ENCODE peak calls at places on chromosome 12, in four cellular contexts. T, V, I and J are unnamed samples. For H3K36me3, the result is how much of the 10 kb centered on the place peaks cover.

GRCh38 chr12:131282292-131283080 is 328.8 kb downstream of the ADGRD1 start:
- DNase-seq in I (peak), V (no peak), T (peak), J (no peak)

GRCh38 chr12:69701821-69702220 is 2.7 kb upstream of the BEST3 start:
- DNase-seq in I (no peak), T (no peak), V (peak), J (no peak)

GRCh38 chr12:55847033-55847432 is 4.3 kb upstream of the MMP19 start:
- DNase-seq in V (no peak), T (no peak), I (no peak), J (no peak)

GRCh38 chr12:26017484-26018211 is 59.2 kb downstream of the RASSF8 start:
- DNase-seq in V (peak), T (no peak), I (no peak), J (peak)

GRCh38 chr12:111745201-111745600 is 21.5 kb upstream of the ALDH2 start:
- DNase-seq in V (no peak), T (no peak), I (no peak), J (no peak)

GRCh38 chr12:20194171-20194570 is 174.2 kb upstream of the PDE3A start:
- DNase-seq in T (no peak), I (no peak), V (peak), J (no peak)

GRCh38 chr12:90858261-90858660 is 96.7 kb downstream of the CCER1 start:
- DNase-seq in I (no peak), T (no peak), V (peak), J (no peak)

GRCh38 chr12:122031342-122032216 is 9.9 kb downstream of the BCL7A start:
- DNase-seq in I (no peak), T (no peak), V (peak), J (peak)

GRCh38 chr12:122216445-122216844 is 9.4 kb downstream of the DIABLO start:
- DNase-seq in T (no peak), V (no peak), I (no peak), J (no peak)

GRCh38 chr12:122394626-122395194 is 27.8 kb downstream of the CLIP1 start:
- DNase-seq in I (no peak), T (no peak), V (no peak), J (no peak)

GRCh38 chr12:113135178-113136127 is at the start of gene RASAL1:
- DNase-seq in I (no peak), V (peak), T (no peak), J (peak)

GRCh38 chr12:113136990-113137511 is 1.5 kb upstream of the RASAL1 start:
- DNase-seq in T (no peak), V (no peak), I (no peak), J (no peak)

GRCh38 chr12:113136128-113136989 is 798 bp upstream of the RASAL1 start:
- DNase-seq in I (no peak), V (peak), T (no peak), J (no peak)

GRCh38 chr12:113133036-113133435 is 2.5 kb downstream of the RASAL1 start:
- DNase-seq in I (no peak), V (no peak), T (no peak), J (no peak)

DNA sequence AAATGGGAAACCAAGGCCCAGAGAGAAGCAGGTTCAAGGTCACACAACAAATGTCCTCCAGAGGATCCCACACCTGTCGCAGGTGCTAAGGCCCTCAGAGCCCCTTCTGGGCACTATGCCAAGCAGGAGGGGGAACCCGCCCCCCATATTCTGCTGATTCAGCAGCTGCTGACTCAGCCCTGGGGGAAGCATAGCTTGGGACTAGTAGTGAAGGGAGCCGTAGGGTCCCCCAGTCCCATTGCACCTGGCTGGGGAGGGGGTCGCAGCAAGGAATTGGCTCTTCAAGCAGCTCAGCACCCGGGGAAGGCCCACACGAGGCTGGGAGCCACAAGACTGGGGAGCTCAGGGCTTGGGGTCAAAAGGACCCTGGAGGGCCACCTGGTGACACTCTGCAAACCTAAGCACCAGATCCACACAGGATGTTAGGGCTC is 1.0 kb downstream of the RASAL1 start:
- DNase-seq in T (no peak), V (no peak), I (no peak), J (no peak)
- H3K27ac ChIP-seq in T (peak), V (no peak), I (no peak), J (no peak)

GRCh38 chr12:52757449-52758176 is 19.5 kb downstream of the KRT76 start:
- DNase-seq in V (no peak), I (no peak), T (no peak), J (no peak)

GRCh38 chr12:52754135-52754534 is 23.0 kb downstream of the KRT76 start:
- DNase-seq in V (peak), I (no peak), T (no peak), J (no peak)

GRCh38 chr12:52755533-52755932 is 21.6 kb downstream of the KRT76 start:
- DNase-seq in V (no peak), T (no peak), I (no peak), J (no peak)

GRCh38 chr12:52759218-52759617 is 17.9 kb downstream of the KRT76 start:
- DNase-seq in T (no peak), I (no peak), V (no peak), J (no peak)

DNA sequence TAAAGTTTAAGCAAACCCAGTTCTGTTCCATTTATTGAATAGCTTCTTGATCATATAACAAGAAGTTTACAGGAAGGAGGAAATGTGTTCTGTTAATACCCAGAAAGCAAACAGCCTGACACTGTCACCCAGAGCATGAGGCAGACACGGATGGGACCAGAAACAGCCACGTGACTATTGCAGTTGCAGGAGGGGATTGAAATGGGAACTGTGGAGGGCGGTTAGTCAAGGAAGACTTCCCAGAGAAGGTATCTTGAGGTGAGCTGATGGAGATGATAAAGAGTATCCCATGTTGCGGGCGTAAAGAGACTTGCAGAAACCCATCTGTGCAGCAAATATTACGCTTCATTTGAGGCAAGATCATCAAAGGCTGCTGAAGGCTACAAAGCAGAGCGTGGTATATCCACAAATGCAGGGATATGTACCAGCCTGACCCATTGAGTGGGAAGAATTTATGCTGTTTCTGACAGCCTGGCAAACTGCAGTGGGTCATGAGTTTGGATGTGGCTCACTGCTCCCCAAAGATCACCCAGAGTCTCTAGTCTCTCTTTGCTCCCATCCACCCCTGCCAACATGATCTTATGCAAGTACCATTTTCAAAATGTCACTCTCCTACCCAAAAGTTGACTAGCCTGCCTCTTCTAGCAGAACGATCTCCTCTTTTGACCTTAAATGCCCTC is 20.7 kb downstream of the KRT76 start:
- DNase-seq in V (no peak), I (no peak), T (no peak), J (no peak)
- TF ChIP-seq CTCF in V (no peak), I (no peak), T (no peak), J (no peak)

GRCh38 chr12:1574863-1575254 is 19.5 kb downstream of the FBXL14 start:
- DNase-seq in I (no peak), T (no peak), V (no peak), J (no peak)
- H3K36me3 ChIP-seq in I (under half), T (under half), V (under half), J (under half)

GRCh38 chr12:106160915-106161314 is 22.2 kb upstream of the NUAK1 start:
- DNase-seq in V (no peak), T (no peak), I (no peak), J (no peak)
- H3K27ac ChIP-seq in V (no peak), T (no peak), I (no peak), J (no peak)

DNA sequence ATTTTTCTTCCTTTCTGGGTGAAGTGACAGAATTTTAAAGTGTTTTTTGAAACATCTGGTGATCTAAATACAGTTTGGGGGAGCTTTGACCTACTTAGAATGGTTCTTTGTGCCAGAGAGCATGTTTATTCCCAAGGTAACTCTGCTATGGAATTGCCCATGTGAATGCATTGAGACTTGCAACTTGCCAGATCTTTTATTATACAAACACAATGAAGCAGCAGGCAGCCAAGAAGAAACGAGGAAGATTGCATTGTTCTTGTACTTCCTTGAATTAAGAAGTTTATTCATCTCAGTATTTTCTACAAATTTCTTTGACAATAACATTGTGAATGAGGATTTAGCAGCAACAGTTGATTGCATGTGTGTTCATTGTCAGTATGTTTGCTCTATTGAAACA is 55.5 kb downstream of the FGD4 start:
- DNase-seq in V (peak), I (no peak), T (no peak), J (no peak)
- TF ChIP-seq CTCF in V (no peak), I (no peak), T (no peak), J (no peak)

GRCh38 chr12:128797119-128798118 is 26.3 kb downstream of the SLC15A4 start:
- DNase-seq in I (no peak), V (peak), T (no peak), J (no peak)
- H3K36me3 ChIP-seq in I (under half), V (half or more), T (half or more), J (half or more)

GRCh38 chr12:12660201-12660600 is 35.8 kb downstream of the GPR19 start:
- DNase-seq in I (no peak), V (no peak), T (no peak), J (no peak)
- H3K27ac ChIP-seq in I (no peak), V (no peak), T (no peak), J (no peak)